ENCODE peak calls at places on chromosome 16, in four cellular contexts. One of them, this sample, is unnamed.

GRCh38 chr16:72927199-72928088 is 120.5 kb downstream of the ZFHX3 start:
- DNase-seq in cardiac muscle cell: no peak
- DNase-seq in GM23248: peak; percentile 92
- DNase-seq in brain microvascular endothelial cell: peak; percentile 53
- DNase-seq in this sample: peak; percentile 87

GRCh38 chr16:50093607-50094570 is 28.1 kb downstream of the HEATR3 start:
- DNase-seq in cardiac muscle cell: no peak
- DNase-seq in GM23248: peak; percentile 94
- DNase-seq in brain microvascular endothelial cell: peak; percentile 83
- DNase-seq in this sample: peak; percentile 48

GRCh38 chr16:70809392-70810060 is 8.6 kb upstream of the VAC14 start:
- DNase-seq in cardiac muscle cell: no peak
- DNase-seq in GM23248: no peak
- DNase-seq in brain microvascular endothelial cell: no peak
- DNase-seq in this sample: no peak

GRCh38 chr16:68447721-68448359 is 468 bp downstream of the SMPD3 start:
- DNase-seq in cardiac muscle cell: no peak
- DNase-seq in GM23248: no peak
- DNase-seq in brain microvascular endothelial cell: no peak
- DNase-seq in this sample: no peak

GRCh38 chr16:29230671-29231091 is 175.8 kb downstream of the NPIPB11 start:
- DNase-seq in cardiac muscle cell: peak; percentile 47
- DNase-seq in GM23248: peak; percentile 62
- DNase-seq in brain microvascular endothelial cell: no peak
- DNase-seq in this sample: peak; percentile 32

GRCh38 chr16:669666-670065 is 1.7 kb downstream of the RHOT2 start:
- DNase-seq in cardiac muscle cell: no peak
- DNase-seq in GM23248: no peak
- DNase-seq in brain microvascular endothelial cell: no peak
- DNase-seq in this sample: no peak

GRCh38 chr16:27514806-27515205 is 34.9 kb downstream of the GTF3C1 start:
- DNase-seq in cardiac muscle cell: no peak
- DNase-seq in GM23248: no peak
- DNase-seq in brain microvascular endothelial cell: no peak
- DNase-seq in this sample: no peak

GRCh38 chr16:17396762-17397498 is 73.8 kb downstream of the XYLT1 start:
- DNase-seq in cardiac muscle cell: peak; percentile 46
- DNase-seq in GM23248: peak; percentile 31
- DNase-seq in brain microvascular endothelial cell: peak; percentile 30
- DNase-seq in this sample: peak; percentile 68

GRCh38 chr16:28863929-28864886 is 565 bp downstream of the SH2B1 start:
- DNase-seq in cardiac muscle cell: peak; percentile 47
- DNase-seq in GM23248: peak; percentile 83
- DNase-seq in brain microvascular endothelial cell: peak; percentile 34
- DNase-seq in this sample: peak; percentile 33

GRCh38 chr16:77885596-77886295 is 97.4 kb downstream of the VAT1L start:
- DNase-seq in cardiac muscle cell: no peak
- DNase-seq in GM23248: peak; percentile 5
- DNase-seq in brain microvascular endothelial cell: peak; percentile 53
- DNase-seq in this sample: no peak

GRCh38 chr16:48365030-48365600 is 20.1 kb downstream of the SIAH1 start:
- DNase-seq in cardiac muscle cell: no peak
- DNase-seq in GM23248: peak; percentile 23
- DNase-seq in brain microvascular endothelial cell: no peak
- DNase-seq in this sample: no peak
- H3K4me3 ChIP-seq in cardiac muscle cell: peak overlapping the region; percentile 67
- H3K4me3 ChIP-seq in GM23248: peak overlapping the region; percentile 79
- H3K4me3 ChIP-seq in brain microvascular endothelial cell: peak overlapping the region; percentile 66
- H3K4me3 ChIP-seq in this sample: peak overlapping the region; percentile 69

GRCh38 chr16:55557186-55557585 is 9.3 kb upstream of the CAPNS2 start:
- DNase-seq in cardiac muscle cell: no peak
- DNase-seq in GM23248: no peak
- DNase-seq in brain microvascular endothelial cell: no peak
- DNase-seq in this sample: no peak

GRCh38 chr16:55559933-55560516 is 6.5 kb upstream of the CAPNS2 start:
- DNase-seq in cardiac muscle cell: peak; percentile 41
- DNase-seq in GM23248: no peak
- DNase-seq in brain microvascular endothelial cell: no peak
- DNase-seq in this sample: no peak

GRCh38 chr16:55552621-55553020 is 13.9 kb upstream of the CAPNS2 start:
- DNase-seq in cardiac muscle cell: no peak
- DNase-seq in GM23248: peak; percentile 86
- DNase-seq in brain microvascular endothelial cell: peak; percentile 80
- DNase-seq in this sample: peak; percentile 83

GRCh38 chr16:55559233-55559632 is 7.3 kb upstream of the CAPNS2 start:
- DNase-seq in cardiac muscle cell: no peak
- DNase-seq in GM23248: peak; percentile 13
- DNase-seq in brain microvascular endothelial cell: no peak
- DNase-seq in this sample: peak; percentile 44

GRCh38 chr16:55555436-55555835 is 11.0 kb upstream of the CAPNS2 start:
- DNase-seq in cardiac muscle cell: no peak
- DNase-seq in GM23248: peak; percentile 77
- DNase-seq in brain microvascular endothelial cell: no peak
- DNase-seq in this sample: peak; percentile 34
- H3K4me3 ChIP-seq in cardiac muscle cell: no peak overlapping the region
- H3K4me3 ChIP-seq in GM23248: no peak overlapping the region
- H3K4me3 ChIP-seq in brain microvascular endothelial cell: no peak overlapping the region
- H3K4me3 ChIP-seq in this sample: no peak overlapping the region

GRCh38 chr16:11363927-11364258 is 18.6 kb downstream of the RMI2 start:
- DNase-seq in cardiac muscle cell: no peak
- DNase-seq in GM23248: no peak
- DNase-seq in brain microvascular endothelial cell: no peak
- DNase-seq in this sample: no peak

GRCh38 chr16:11359370-11359769 is 14.1 kb downstream of the RMI2 start:
- DNase-seq in cardiac muscle cell: no peak
- DNase-seq in GM23248: peak; percentile 89
- DNase-seq in brain microvascular endothelial cell: peak; percentile 46
- DNase-seq in this sample: peak; percentile 67

GRCh38 chr16:11361043-11361442 is 15.8 kb downstream of the RMI2 start:
- DNase-seq in cardiac muscle cell: no peak
- DNase-seq in GM23248: peak; percentile 64
- DNase-seq in brain microvascular endothelial cell: no peak
- DNase-seq in this sample: no peak

GRCh38 chr16:11360581-11360980 is 15.3 kb downstream of the RMI2 start:
- DNase-seq in cardiac muscle cell: no peak
- DNase-seq in GM23248: peak; percentile 56
- DNase-seq in brain microvascular endothelial cell: no peak
- DNase-seq in this sample: no peak

DNA sequence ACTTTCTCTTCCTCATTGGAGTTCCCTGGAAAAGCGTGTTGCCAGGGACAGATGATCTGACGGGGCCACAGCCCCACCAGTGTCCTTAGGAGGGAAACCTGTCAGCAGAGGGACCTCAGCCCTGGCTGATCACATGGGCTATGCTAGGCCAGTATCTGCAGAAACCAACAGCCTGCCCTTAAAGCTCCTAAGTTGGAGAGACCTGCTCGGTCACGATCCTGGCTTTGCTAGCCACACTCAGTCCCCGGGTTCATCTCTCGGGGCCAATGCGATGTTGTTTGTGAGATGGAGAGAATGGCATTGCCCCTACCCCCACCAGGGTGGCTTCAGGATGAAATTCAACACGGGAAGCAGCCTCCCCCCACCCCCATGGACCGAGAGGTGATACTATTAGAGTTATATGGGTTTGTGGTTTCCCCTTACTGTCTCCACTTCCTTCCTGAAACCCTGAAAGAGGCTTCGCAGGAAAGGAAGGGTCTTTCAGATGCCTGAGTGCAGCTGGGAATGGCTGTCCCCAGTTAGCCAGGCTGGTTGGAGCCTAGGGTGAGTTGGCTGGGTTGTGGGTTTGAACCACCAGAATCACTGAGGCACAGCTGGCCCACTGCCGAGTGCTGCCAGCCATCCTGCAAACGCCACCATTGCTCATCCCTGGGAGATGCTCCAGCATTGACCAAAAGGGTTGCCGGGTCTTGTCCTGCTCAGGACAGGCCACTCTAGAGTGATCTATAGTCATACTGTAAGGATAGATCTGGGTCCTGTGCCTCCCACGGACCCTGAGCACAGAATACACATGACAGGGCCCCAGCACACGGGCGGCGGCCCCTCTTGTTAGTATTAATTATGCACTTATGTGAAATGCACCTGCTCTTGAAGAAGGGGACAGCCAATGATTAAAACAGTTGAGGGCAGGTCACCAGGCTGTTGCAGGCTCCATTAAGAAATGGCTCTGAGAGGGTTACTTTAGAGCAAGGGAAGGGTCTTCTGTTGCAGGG is 16.8 kb downstream of the RMI2 start:
- DNase-seq in cardiac muscle cell: no peak
- DNase-seq in GM23248: peak; percentile 66
- DNase-seq in brain microvascular endothelial cell: no peak
- DNase-seq in this sample: peak; percentile 33
- H3K4me3 ChIP-seq in cardiac muscle cell: no peak overlapping the region
- H3K4me3 ChIP-seq in GM23248: no peak overlapping the region
- H3K4me3 ChIP-seq in brain microvascular endothelial cell: no peak overlapping the region
- H3K4me3 ChIP-seq in this sample: no peak overlapping the region

GRCh38 chr16:89052191-89052787 is 41.4 kb upstream of the ACSF3 start:
- DNase-seq in cardiac muscle cell: no peak
- DNase-seq in GM23248: peak; percentile 31
- DNase-seq in brain microvascular endothelial cell: no peak
- DNase-seq in this sample: no peak
- H3K4me3 ChIP-seq in cardiac muscle cell: no peak overlapping the region
- H3K4me3 ChIP-seq in GM23248: peak overlapping the region; percentile 56
- H3K4me3 ChIP-seq in brain microvascular endothelial cell: no peak overlapping the region
- H3K4me3 ChIP-seq in this sample: no peak overlapping the region

GRCh38 chr16:59210955-59211541 is 476.9 kb upstream of the GOT2 start:
- DNase-seq in cardiac muscle cell: peak; percentile 77
- DNase-seq in GM23248: peak; percentile 22
- DNase-seq in brain microvascular endothelial cell: peak; percentile 91
- DNase-seq in this sample: peak; percentile 62
- H3K4me3 ChIP-seq in cardiac muscle cell: no peak overlapping the region
- H3K4me3 ChIP-seq in GM23248: no peak overlapping the region
- H3K4me3 ChIP-seq in brain microvascular endothelial cell: no peak overlapping the region
- H3K4me3 ChIP-seq in this sample: no peak overlapping the region

GRCh38 chr16:89411335-89411850 is 79.0 kb downstream of the ANKRD11 start:
- DNase-seq in cardiac muscle cell: no peak
- DNase-seq in GM23248: no peak
- DNase-seq in brain microvascular endothelial cell: no peak
- DNase-seq in this sample: no peak
- H3K4me3 ChIP-seq in cardiac muscle cell: no peak overlapping the region
- H3K4me3 ChIP-seq in GM23248: no peak overlapping the region
- H3K4me3 ChIP-seq in brain microvascular endothelial cell: no peak overlapping the region
- H3K4me3 ChIP-seq in this sample: no peak overlapping the region

GRCh38 chr16:85310868-85311585 is 198.8 kb upstream of the CIBAR2 start:
- DNase-seq in cardiac muscle cell: peak; percentile 68
- DNase-seq in GM23248: no peak
- DNase-seq in brain microvascular endothelial cell: no peak
- DNase-seq in this sample: no peak

GRCh38 chr16:85307552-85308364 is 195.5 kb upstream of the CIBAR2 start:
- DNase-seq in cardiac muscle cell: no peak
- DNase-seq in GM23248: no peak
- DNase-seq in brain microvascular endothelial cell: no peak
- DNase-seq in this sample: no peak

GRCh38 chr16:85311741-85312140 is 199.5 kb upstream of the CIBAR2 start:
- DNase-seq in cardiac muscle cell: no peak
- DNase-seq in GM23248: no peak
- DNase-seq in brain microvascular endothelial cell: no peak
- DNase-seq in this sample: no peak

GRCh38 chr16:85308585-85309540 is 196.6 kb upstream of the CIBAR2 start:
- DNase-seq in cardiac muscle cell: no peak
- DNase-seq in GM23248: no peak
- DNase-seq in brain microvascular endothelial cell: no peak
- DNase-seq in this sample: no peak

DNA sequence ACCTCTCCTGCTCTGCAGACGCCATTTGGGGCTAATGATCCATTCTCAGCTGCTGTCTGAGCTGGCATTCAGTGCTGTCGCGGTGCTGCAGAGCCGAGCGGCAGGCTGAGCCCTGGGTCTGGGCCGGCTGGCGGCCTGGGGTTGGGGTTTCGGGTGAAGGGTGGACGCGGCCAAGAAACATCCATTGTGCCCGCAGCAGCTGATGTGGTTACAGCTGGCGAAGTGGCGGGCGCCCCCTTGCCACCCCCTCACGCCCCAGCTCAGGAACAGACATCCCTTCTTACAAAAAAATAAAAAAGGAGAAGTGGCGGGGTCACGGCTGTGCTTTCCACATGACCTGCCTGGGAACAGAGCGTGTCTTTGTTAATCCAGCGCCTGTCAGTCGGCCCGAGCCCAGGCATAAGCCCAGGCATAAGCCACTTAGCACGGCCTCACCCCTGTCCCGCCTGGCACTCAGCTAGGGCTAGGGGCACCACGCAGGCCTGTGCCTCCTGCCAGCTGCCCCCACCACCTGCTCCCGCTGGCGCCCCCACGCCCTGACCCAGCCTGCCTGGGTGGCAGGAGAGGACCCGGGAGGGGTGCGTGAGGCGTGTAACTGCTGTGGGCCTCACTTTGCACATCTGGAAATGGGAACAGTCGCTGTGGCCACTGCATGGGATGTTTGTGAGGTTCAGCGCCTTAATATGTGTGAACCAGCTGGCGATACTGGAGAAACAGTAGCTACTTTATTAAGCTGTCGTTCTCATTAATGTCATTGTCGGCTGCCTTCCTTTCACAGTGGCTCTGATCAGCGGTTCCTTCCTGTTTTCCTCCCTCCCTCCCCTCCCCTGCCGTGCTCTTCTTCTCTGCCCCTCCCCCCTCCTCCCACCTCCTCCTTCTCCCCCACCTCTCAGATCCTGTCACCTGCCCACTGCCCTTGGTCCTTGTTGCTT is 197.7 kb upstream of the CIBAR2 start:
- DNase-seq in cardiac muscle cell: no peak
- DNase-seq in GM23248: no peak
- DNase-seq in brain microvascular endothelial cell: no peak
- DNase-seq in this sample: no peak
- H3K4me3 ChIP-seq in cardiac muscle cell: no peak overlapping the region
- H3K4me3 ChIP-seq in GM23248: no peak overlapping the region
- H3K4me3 ChIP-seq in brain microvascular endothelial cell: no peak overlapping the region
- H3K4me3 ChIP-seq in this sample: no peak overlapping the region

GRCh38 chr16:15636392-15636873 is 6.5 kb downstream of the MARF1 start:
- DNase-seq in cardiac muscle cell: no peak
- DNase-seq in GM23248: no peak
- DNase-seq in brain microvascular endothelial cell: no peak
- DNase-seq in this sample: no peak
- H3K4me3 ChIP-seq in cardiac muscle cell: no peak overlapping the region
- H3K4me3 ChIP-seq in GM23248: no peak overlapping the region
- H3K4me3 ChIP-seq in brain microvascular endothelial cell: no peak overlapping the region
- H3K4me3 ChIP-seq in this sample: no peak overlapping the region